ENCODE peak calls at places on chromosomes 3 and 15, in eight cellular contexts. One of them, this sample, is unnamed.

GRCh38 chr3:180277036-180277435 is 240.3 kb upstream of the PEX5L start:
- DNase-seq in tibial artery: no peak
- DNase-seq in epithelial cell of esophagus: no peak
- DNase-seq in HFF-Myc: no peak
- DNase-seq in AG04450: no peak
- DNase-seq in AG09319: no peak
- DNase-seq in adrenal gland: no peak
- DNase-seq in right atrium auricular region: no peak
- DNase-seq in this sample: no peak

GRCh38 chr15:70494861-70495571 is 268.3 kb downstream of the UACA start:
- DNase-seq in adrenal gland: no peak
- DNase-seq in epithelial cell of esophagus: peak
- DNase-seq in tibial artery: no peak
- DNase-seq in AG04450: peak
- DNase-seq in AG09319: peak
- DNase-seq in HFF-Myc: no peak
- DNase-seq in right atrium auricular region: no peak
- DNase-seq in this sample: peak

GRCh38 chr3:197151562-197151961 is 121.9 kb upstream of the MELTF start:
- DNase-seq in tibial artery: no peak
- DNase-seq in HFF-Myc: peak
- DNase-seq in epithelial cell of esophagus: peak
- DNase-seq in AG04450: peak
- DNase-seq in right atrium auricular region: peak
- DNase-seq in AG09319: peak
- DNase-seq in adrenal gland: peak
- DNase-seq in this sample: peak

GRCh38 chr3:150921207-150921606 is 16.0 kb upstream of the MINDY4B start:
- DNase-seq in right atrium auricular region: no peak
- DNase-seq in HFF-Myc: no peak
- DNase-seq in AG09319: no peak
- DNase-seq in adrenal gland: peak
- DNase-seq in tibial artery: no peak
- DNase-seq in AG04450: no peak
- DNase-seq in epithelial cell of esophagus: peak
- DNase-seq in this sample: peak

GRCh38 chr3:45453083-45453482 is 64.7 kb downstream of the LARS2 start:
- DNase-seq in adrenal gland: no peak
- DNase-seq in AG04450: no peak
- DNase-seq in AG09319: no peak
- DNase-seq in tibial artery: no peak
- DNase-seq in epithelial cell of esophagus: no peak
- DNase-seq in HFF-Myc: no peak
- DNase-seq in right atrium auricular region: no peak
- DNase-seq in this sample: no peak

GRCh38 chr3:184361532-184361931 is at the start of the genes CLCN2 and POLR2H:
- DNase-seq in epithelial cell of esophagus: peak
- DNase-seq in tibial artery: peak
- DNase-seq in right atrium auricular region: no peak
- DNase-seq in AG04450: no peak
- DNase-seq in adrenal gland: peak
- DNase-seq in HFF-Myc: no peak
- DNase-seq in AG09319: no peak
- DNase-seq in this sample: peak

GRCh38 chr3:51311055-51311454 is 74.0 kb upstream of the MANF start:
- DNase-seq in tibial artery: no peak
- DNase-seq in AG04450: peak
- DNase-seq in adrenal gland: no peak
- DNase-seq in HFF-Myc: peak
- DNase-seq in AG09319: peak
- DNase-seq in right atrium auricular region: no peak
- DNase-seq in epithelial cell of esophagus: peak
- DNase-seq in this sample: peak

GRCh38 chr3:38173834-38174418 is 8.6 kb downstream of the OXSR1 start:
- DNase-seq in adrenal gland: no peak
- DNase-seq in right atrium auricular region: no peak
- DNase-seq in HFF-Myc: no peak
- DNase-seq in tibial artery: no peak
- DNase-seq in epithelial cell of esophagus: no peak
- DNase-seq in AG04450: no peak
- DNase-seq in AG09319: no peak
- DNase-seq in this sample: no peak

GRCh38 chr3:190381356-190381940 is 6.5 kb upstream of the CLDN16 start:
- DNase-seq in epithelial cell of esophagus: peak
- DNase-seq in adrenal gland: no peak
- DNase-seq in HFF-Myc: no peak
- DNase-seq in right atrium auricular region: no peak
- DNase-seq in AG04450: no peak
- DNase-seq in tibial artery: no peak
- DNase-seq in AG09319: no peak
- DNase-seq in this sample: no peak

GRCh38 chr3:65439641-65440040 is 599.1 kb downstream of the MAGI1 start:
- DNase-seq in adrenal gland: peak
- DNase-seq in AG04450: peak
- DNase-seq in epithelial cell of esophagus: peak
- DNase-seq in right atrium auricular region: no peak
- DNase-seq in tibial artery: peak
- DNase-seq in AG09319: peak
- DNase-seq in HFF-Myc: peak
- DNase-seq in this sample: peak

GRCh38 chr15:51172190-51172589 is 77.5 kb upstream of the TNFAIP8L3 start:
- DNase-seq in tibial artery: no peak
- DNase-seq in epithelial cell of esophagus: no peak
- DNase-seq in AG04450: peak
- DNase-seq in AG09319: no peak
- DNase-seq in adrenal gland: no peak
- DNase-seq in HFF-Myc: no peak
- DNase-seq in right atrium auricular region: no peak
- DNase-seq in this sample: no peak

GRCh38 chr15:36347272-36347864 is 232.1 kb upstream of the CDIN1 start:
- DNase-seq in tibial artery: no peak
- DNase-seq in right atrium auricular region: no peak
- DNase-seq in epithelial cell of esophagus: peak
- DNase-seq in AG09319: no peak
- DNase-seq in adrenal gland: no peak
- DNase-seq in HFF-Myc: no peak
- DNase-seq in AG04450: no peak
- DNase-seq in this sample: no peak

GRCh38 chr3:158658889-158659288 is 13.6 kb downstream of the LXN start:
- DNase-seq in HFF-Myc: no peak
- DNase-seq in AG09319: no peak
- DNase-seq in right atrium auricular region: no peak
- DNase-seq in epithelial cell of esophagus: no peak
- DNase-seq in adrenal gland: no peak
- DNase-seq in tibial artery: no peak
- DNase-seq in AG04450: no peak
- DNase-seq in this sample: no peak

GRCh38 chr3:172142074-172143059 is 103.0 kb downstream of the FNDC3B start:
- DNase-seq in epithelial cell of esophagus: peak
- DNase-seq in tibial artery: no peak
- DNase-seq in HFF-Myc: peak
- DNase-seq in right atrium auricular region: no peak
- DNase-seq in adrenal gland: no peak
- DNase-seq in AG04450: peak
- DNase-seq in AG09319: no peak
- DNase-seq in this sample: peak

GRCh38 chr3:49839193-49839809 is 17.1 kb downstream of the TRAIP start:
- DNase-seq in AG09319: peak
- DNase-seq in right atrium auricular region: peak
- DNase-seq in adrenal gland: peak
- DNase-seq in HFF-Myc: peak
- DNase-seq in AG04450: peak
- DNase-seq in epithelial cell of esophagus: peak
- DNase-seq in tibial artery: peak
- DNase-seq in this sample: peak

GRCh38 chr15:85030301-85031049 is 48.8 kb downstream of the PDE8A start:
- DNase-seq in epithelial cell of esophagus: peak
- DNase-seq in HFF-Myc: no peak
- DNase-seq in AG09319: no peak
- DNase-seq in AG04450: no peak
- DNase-seq in right atrium auricular region: no peak
- DNase-seq in tibial artery: no peak
- DNase-seq in adrenal gland: no peak
- DNase-seq in this sample: peak

GRCh38 chr15:95129589-95129988 is 898.2 kb downstream of the MCTP2 start:
- DNase-seq in HFF-Myc: peak
- DNase-seq in AG09319: no peak
- DNase-seq in AG04450: peak
- DNase-seq in right atrium auricular region: no peak
- DNase-seq in tibial artery: no peak
- DNase-seq in adrenal gland: peak
- DNase-seq in epithelial cell of esophagus: no peak
- DNase-seq in this sample: no peak

GRCh38 chr15:93005133-93005532 is 83.9 kb downstream of the RGMA start:
- DNase-seq in epithelial cell of esophagus: no peak
- DNase-seq in adrenal gland: no peak
- DNase-seq in right atrium auricular region: no peak
- DNase-seq in HFF-Myc: no peak
- DNase-seq in AG09319: no peak
- DNase-seq in tibial artery: no peak
- DNase-seq in AG04450: no peak
- DNase-seq in this sample: no peak

GRCh38 chr15:93001156-93001555 is 87.9 kb downstream of the RGMA start:
- DNase-seq in tibial artery: no peak
- DNase-seq in HFF-Myc: no peak
- DNase-seq in AG09319: no peak
- DNase-seq in right atrium auricular region: no peak
- DNase-seq in AG04450: no peak
- DNase-seq in adrenal gland: no peak
- DNase-seq in epithelial cell of esophagus: no peak
- DNase-seq in this sample: no peak

GRCh38 chr15:92997821-92998220 is 91.2 kb downstream of the RGMA start:
- DNase-seq in right atrium auricular region: no peak
- DNase-seq in tibial artery: no peak
- DNase-seq in AG04450: no peak
- DNase-seq in HFF-Myc: no peak
- DNase-seq in AG09319: no peak
- DNase-seq in epithelial cell of esophagus: no peak
- DNase-seq in adrenal gland: no peak
- DNase-seq in this sample: no peak

GRCh38 chr15:93001881-93002280 is 87.1 kb downstream of the RGMA start:
- DNase-seq in AG04450: no peak
- DNase-seq in epithelial cell of esophagus: no peak
- DNase-seq in AG09319: no peak
- DNase-seq in adrenal gland: no peak
- DNase-seq in right atrium auricular region: no peak
- DNase-seq in HFF-Myc: no peak
- DNase-seq in tibial artery: no peak
- DNase-seq in this sample: no peak
- TF ChIP-seq CTCF in AG04450: peak
- TF ChIP-seq CTCF in epithelial cell of esophagus: no peak
- TF ChIP-seq CTCF in AG09319: no peak
- TF ChIP-seq CTCF in adrenal gland: no peak
- TF ChIP-seq CTCF in right atrium auricular region: no peak
- TF ChIP-seq CTCF in HFF-Myc: no peak
- TF ChIP-seq CTCF in tibial artery: no peak
- TF ChIP-seq CTCF in this sample: no peak

GRCh38 chr3:128498127-128498626 is 5.2 kb upstream of the GATA2 start:
- DNase-seq in right atrium auricular region: peak
- DNase-seq in epithelial cell of esophagus: no peak
- DNase-seq in tibial artery: peak
- DNase-seq in AG04450: no peak
- DNase-seq in AG09319: no peak
- DNase-seq in adrenal gland: no peak
- DNase-seq in HFF-Myc: no peak
- DNase-seq in this sample: no peak
- TF ChIP-seq CTCF in right atrium auricular region: no peak
- TF ChIP-seq CTCF in epithelial cell of esophagus: no peak
- TF ChIP-seq CTCF in tibial artery: no peak
- TF ChIP-seq CTCF in AG04450: no peak
- TF ChIP-seq CTCF in AG09319: no peak
- TF ChIP-seq CTCF in adrenal gland: peak
- TF ChIP-seq CTCF in HFF-Myc: no peak
- TF ChIP-seq CTCF in this sample: no peak

GRCh38 chr3:33732394-33732793 is 14.3 kb upstream of the CLASP2 start:
- DNase-seq in right atrium auricular region: no peak
- DNase-seq in epithelial cell of esophagus: no peak
- DNase-seq in AG04450: no peak
- DNase-seq in AG09319: no peak
- DNase-seq in HFF-Myc: no peak
- DNase-seq in tibial artery: no peak
- DNase-seq in adrenal gland: no peak
- DNase-seq in this sample: no peak
- TF ChIP-seq CTCF in right atrium auricular region: no peak
- TF ChIP-seq CTCF in epithelial cell of esophagus: peak
- TF ChIP-seq CTCF in AG04450: peak
- TF ChIP-seq CTCF in AG09319: peak
- TF ChIP-seq CTCF in HFF-Myc: peak
- TF ChIP-seq CTCF in tibial artery: no peak
- TF ChIP-seq CTCF in adrenal gland: no peak
- TF ChIP-seq CTCF in this sample: peak

GRCh38 chr3:119637679-119638525 is 22.5 kb downstream of the POPDC2 start:
- DNase-seq in AG09319: peak
- DNase-seq in tibial artery: no peak
- DNase-seq in HFF-Myc: peak
- DNase-seq in epithelial cell of esophagus: peak
- DNase-seq in AG04450: peak
- DNase-seq in adrenal gland: peak
- DNase-seq in right atrium auricular region: no peak
- DNase-seq in this sample: peak

GRCh38 chr3:119632829-119633228 is 27.6 kb downstream of the POPDC2 start:
- DNase-seq in HFF-Myc: no peak
- DNase-seq in AG04450: no peak
- DNase-seq in epithelial cell of esophagus: no peak
- DNase-seq in right atrium auricular region: no peak
- DNase-seq in tibial artery: no peak
- DNase-seq in AG09319: no peak
- DNase-seq in adrenal gland: no peak
- DNase-seq in this sample: no peak

GRCh38 chr3:119636891-119637611 is 23.3 kb downstream of the POPDC2 start:
- DNase-seq in epithelial cell of esophagus: no peak
- DNase-seq in right atrium auricular region: no peak
- DNase-seq in AG04450: no peak
- DNase-seq in AG09319: no peak
- DNase-seq in tibial artery: no peak
- DNase-seq in HFF-Myc: no peak
- DNase-seq in adrenal gland: no peak
- DNase-seq in this sample: no peak

GRCh38 chr3:119636194-119636593 is 24.2 kb downstream of the POPDC2 start:
- DNase-seq in adrenal gland: no peak
- DNase-seq in tibial artery: no peak
- DNase-seq in AG09319: no peak
- DNase-seq in AG04450: no peak
- DNase-seq in right atrium auricular region: no peak
- DNase-seq in epithelial cell of esophagus: peak
- DNase-seq in HFF-Myc: no peak
- DNase-seq in this sample: peak

GRCh38 chr3:119635719-119636118 is 24.7 kb downstream of the POPDC2 start:
- DNase-seq in epithelial cell of esophagus: no peak
- DNase-seq in HFF-Myc: no peak
- DNase-seq in AG04450: no peak
- DNase-seq in AG09319: no peak
- DNase-seq in right atrium auricular region: no peak
- DNase-seq in tibial artery: no peak
- DNase-seq in adrenal gland: no peak
- DNase-seq in this sample: no peak
- TF ChIP-seq CTCF in epithelial cell of esophagus: no peak
- TF ChIP-seq CTCF in HFF-Myc: no peak
- TF ChIP-seq CTCF in AG04450: no peak
- TF ChIP-seq CTCF in AG09319: no peak
- TF ChIP-seq CTCF in right atrium auricular region: no peak
- TF ChIP-seq CTCF in tibial artery: no peak
- TF ChIP-seq CTCF in adrenal gland: no peak
- TF ChIP-seq CTCF in this sample: no peak